ENCODE peak calls at places on chromosomes 4 and X, in five cellular contexts. A is right atrium auricular region, J is endodermal cell, G is tibial nerve, T is right lobe of liver. E is an unnamed sample. For H3K9me3 and H3K4me1, the result is how much of the 10 kb centered on the place peaks cover.

GRCh38 chrX:23578079-23578478 is 89.2 kb upstream of the PRDX4 start:
- DNase-seq in J (no peak), T (no peak), A (no peak), G (no peak), E (no peak)

GRCh38 chrX:78029663-78030062 is 60.2 kb upstream of the PGAM4 start:
- DNase-seq in G (peak), T (no peak), A (no peak), J (peak), E (no peak)

GRCh38 chr4:40888916-40889315 is 139.2 kb downstream of the NSUN7 start:
- DNase-seq in G (no peak), T (no peak), A (no peak), J (no peak), E (no peak)

GRCh38 chrX:83469551-83469950 is 38.5 kb upstream of the POU3F4 start:
- DNase-seq in G (peak), J (peak), T (peak), A (no peak), E (no peak)

GRCh38 chr4:18536420-18536819 is 514.9 kb upstream of the LCORL start:
- DNase-seq in J (peak), G (no peak), T (no peak), A (no peak), E (no peak)

GRCh38 chrX:110132450-110133114 is 129.7 kb downstream of the TMEM164 start:
- DNase-seq in A (no peak), G (no peak), T (no peak), J (no peak), E (no peak)

GRCh38 chr4:4443821-4444220 is 56.9 kb downstream of the NSG1 start:
- DNase-seq in G (no peak), J (no peak), T (no peak), A (no peak), E (peak)

GRCh38 chr4:11512861-11513260 is 84.2 kb upstream of the HS3ST1 start:
- DNase-seq in J (no peak), G (no peak), T (no peak), A (no peak), E (no peak)

GRCh38 chr4:94452476-94453300 is 946 bp downstream of the PDLIM5 start:
- DNase-seq in A (peak), J (peak), T (peak), G (peak), E (peak)

GRCh38 chrX:71618303-71618721 is at the start of gene CXCR3:
- DNase-seq in J (no peak), A (no peak), G (no peak), T (peak), E (no peak)

GRCh38 chr4:38151870-38152269 is 191.7 kb downstream of the PTTG2 start:
- DNase-seq in G (no peak), A (no peak), J (no peak), T (no peak), E (no peak)

GRCh38 chr4:80711956-80712355 is 318.6 kb upstream of the BMP3 start:
- DNase-seq in G (no peak), J (no peak), A (no peak), T (no peak), E (no peak)

GRCh38 chrX:72272868-72273267 is 4.2 kb downstream of the RPS4X start:
- DNase-seq in A (no peak), J (no peak), G (no peak), T (no peak), E (no peak)

GRCh38 chr4:186020793-186021407 is 48.1 kb upstream of the TLR3 start:
- DNase-seq in A (no peak), G (no peak), J (peak), T (no peak), E (peak)
- H3K27ac ChIP-seq in A (peak), G (no peak), J (no peak), T (no peak), E (no peak)

GRCh38 chr4:43241104-43241503 is 348.6 kb downstream of the GRXCR1 start:
- DNase-seq in J (no peak), T (no peak), G (no peak), A (no peak), E (no peak)
- H3K9me3 ChIP-seq in J (under half), T (under half), G (under half), A (under half), E (under half)

GRCh38 chr4:87002682-87003043 is 67.9 kb downstream of the AFF1 start:
- DNase-seq in A (no peak), J (no peak), T (no peak), G (no peak), E (no peak)
- H3K4me1 ChIP-seq in A (under half), J (under half), T (under half), G (under half), E (under half)

GRCh38 chr4:56466910-56467283 is 520 bp upstream of the SRP72 start:
- DNase-seq in A (no peak), J (no peak), G (no peak), T (no peak), E (no peak)

GRCh38 chr4:56467284-56468096 is at the start of gene SRP72:
- DNase-seq in J (peak), G (peak), A (peak), T (peak), E (peak)

GRCh38 chr4:56464581-56464980 is 2.8 kb upstream of the SRP72 start:
- DNase-seq in G (no peak), J (no peak), T (no peak), A (no peak), E (no peak)

GRCh38 chr4:56463711-56464110 is 3.7 kb upstream of the SRP72 start:
- DNase-seq in T (no peak), G (no peak), A (no peak), J (no peak), E (no peak)

GRCh38 chr4:56465599-56466295 is 1.7 kb upstream of the SRP72 start:
- DNase-seq in J (peak), A (no peak), G (no peak), T (no peak), E (no peak)
- H3K27ac ChIP-seq in J (no peak), A (no peak), G (no peak), T (no peak), E (peak)

DNA sequence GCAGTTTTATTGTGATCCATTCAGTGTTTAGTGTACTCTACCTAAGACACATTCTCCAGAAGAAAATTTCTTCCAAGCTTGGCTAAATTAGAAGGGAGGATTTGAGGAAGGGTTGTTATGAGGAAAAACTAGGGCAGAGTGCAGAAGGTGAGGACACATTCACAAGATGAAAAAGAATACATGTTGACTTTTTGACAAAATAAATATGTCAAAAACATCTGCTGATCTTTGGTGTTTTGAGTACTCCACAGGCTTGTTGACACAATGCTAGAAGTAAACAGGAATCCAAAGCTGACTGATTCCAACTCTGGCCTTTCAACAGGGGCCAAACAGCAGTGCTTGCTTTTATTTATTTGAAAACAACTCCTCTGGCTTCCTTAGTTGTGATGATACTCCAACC is 125.8 kb upstream of the SLC7A11 start:
- DNase-seq in J (no peak), A (no peak), G (no peak), T (no peak), E (no peak)
- H3K9me3 ChIP-seq in J (under half), A (under half), G (under half), T (under half), E (under half)

GRCh38 chr4:76958891-76959290 is 9.3 kb downstream of the SEPTIN11 start:
- DNase-seq in J (no peak), A (no peak), G (no peak), T (no peak), E (no peak)
- H3K4me1 ChIP-seq in J (under half), A (under half), G (under half), T (under half), E (under half)

E was measured in SJSA1.